ENCODE peak calls at places on chromosomes 5 and 9, in seven cellular contexts. V is OCI-LY7, M is body of pancreas, K is ovary, U is lower lobe of right lung, A is mammary epithelial cell, N is uterus. Y is an unnamed sample.

GRCh38 chr5:84861306-84861705 is 476.6 kb upstream of the EDIL3 start:
- DNase-seq in K (no peak), U (no peak), V (no peak), A (peak; percentile 1), M (no peak), N (no peak), Y (no peak)

GRCh38 chr5:58274199-58274598 is 185.7 kb downstream of the PLK2 start:
- DNase-seq in A (peak; percentile 70), V (no peak), N (no peak), M (no peak), K (no peak), U (no peak), Y (no peak)

GRCh38 chr5:74122175-74122574 is 496.2 kb downstream of the ARHGEF28 start:
- DNase-seq in A (no peak), N (no peak), K (no peak), U (no peak), V (no peak), M (no peak), Y (no peak)

GRCh38 chr5:157106668-157107461 is 2.0 kb downstream of the HAVCR2 start:
- DNase-seq in A (no peak), U (peak; percentile 76), M (no peak), K (no peak), V (peak; percentile 24), N (no peak), Y (peak; percentile 65)

GRCh38 chr9:35842795-35843194 is 13.8 kb downstream of the TMEM8B start:
- DNase-seq in V (no peak), K (no peak), N (no peak), A (no peak), M (no peak), U (no peak), Y (no peak)

GRCh38 chr9:22079873-22080341 is 70.8 kb upstream of the CDKN2B start:
- DNase-seq in K (no peak), V (no peak), M (peak; percentile 11), A (peak; percentile 93), U (no peak), N (peak; percentile 29), Y (peak; percentile 70)

GRCh38 chr9:77725051-77725702 is 77.1 kb upstream of the GNA14 start:
- DNase-seq in N (no peak), U (no peak), M (no peak), K (no peak), V (no peak), A (no peak), Y (no peak)

GRCh38 chr9:110115341-110115820 is 92.6 kb downstream of the C9orf152 start:
- DNase-seq in N (no peak), K (no peak), M (no peak), V (no peak), A (peak; percentile 14), U (no peak), Y (no peak)

GRCh38 chr5:41122459-41122858 is 51.3 kb upstream of the MROH2B start:
- DNase-seq in V (peak; percentile 7), A (no peak), K (no peak), M (no peak), U (no peak), N (no peak), Y (no peak)

GRCh38 chr5:74199005-74199404 is 441.5 kb downstream of the ENC1 start:
- DNase-seq in U (no peak), A (no peak), V (no peak), K (no peak), M (no peak), N (no peak), Y (no peak)

GRCh38 chr9:36842560-36843530 is 191.2 kb downstream of the PAX5 start:
- DNase-seq in U (no peak), M (no peak), A (no peak), K (no peak), N (no peak), V (no peak), Y (no peak)

GRCh38 chr5:173283318-173284288 is 44.6 kb downstream of the STC2 start:
- DNase-seq in K (peak; percentile 71), N (peak; percentile 55), U (peak; percentile 85), M (peak; percentile 90), A (peak; percentile 75), V (peak; percentile 23), Y (peak; percentile 49)

GRCh38 chr5:144205141-144205551 is 34.5 kb downstream of the KCTD16 start:
- DNase-seq in K (no peak), N (peak; percentile 30), A (no peak), V (no peak), U (no peak), M (peak; percentile 59), Y (peak; percentile 79)

GRCh38 chr5:126046275-126046674 is 376.9 kb upstream of the GRAMD2B start:
- DNase-seq in V (no peak), N (no peak), M (no peak), K (no peak), U (no peak), A (no peak), Y (no peak)

GRCh38 chr5:16844952-16845351 is 91.1 kb downstream of the MYO10 start:
- DNase-seq in M (no peak), A (no peak), U (no peak), N (no peak), V (no peak), K (no peak), Y (no peak)

GRCh38 chr5:28648108-28648507 is 1609.7 kb upstream of the CDH9 start:
- DNase-seq in U (no peak), N (no peak), M (no peak), V (no peak), A (peak; percentile 15), K (no peak), Y (no peak)

GRCh38 chr5:161547573-161548471 is 1.3 kb upstream of the GABRB2 start:
- DNase-seq in M (peak; percentile 25), N (no peak), K (no peak), A (no peak), U (no peak), V (peak; percentile 29), Y (no peak)

GRCh38 chr9:63816742-63817621 is 1468.0 kb downstream of the FOXD4L5 start:
- DNase-seq in M (peak; percentile 90), N (peak; percentile 34), V (peak; percentile 78), A (peak; percentile 99), U (peak; percentile 95), K (peak; percentile 47), Y (peak; percentile 69)

GRCh38 chr9:76996700-76997099 is 22.8 kb upstream of the FOXB2 start:
- DNase-seq in A (no peak), M (peak; percentile 37), N (peak; percentile 51), V (peak; percentile 5), U (no peak), K (no peak), Y (no peak)

GRCh38 chr5:176895829-176896228 is 3.3 kb downstream of the HK3 start:
- DNase-seq in K (no peak), A (no peak), V (no peak), M (no peak), N (no peak), U (no peak), Y (no peak)

GRCh38 chr5:67678594-67678993 is 482.0 kb upstream of the CD180 start:
- DNase-seq in N (no peak), V (no peak), K (no peak), M (no peak), A (no peak), U (no peak), Y (no peak)

GRCh38 chr5:139022528-139022927 is 147.4 kb upstream of the LRRTM2 start:
- DNase-seq in M (no peak), A (peak; percentile 71), K (no peak), N (no peak), U (no peak), V (no peak), Y (peak; percentile 75)

GRCh38 chr5:80192507-80193241 is 63.2 kb downstream of the SERINC5 start:
- DNase-seq in U (no peak), V (peak; percentile 71), K (peak; percentile 47), M (peak; percentile 20), A (no peak), N (peak; percentile 50), Y (no peak)

GRCh38 chr5:647727-648126 is 35.6 kb downstream of the CEP72 start:
- DNase-seq in A (no peak), U (no peak), M (no peak), K (no peak), V (no peak), N (no peak), Y (no peak)

GRCh38 chr5:152532714-152533113 is 127.6 kb upstream of the NMUR2 start:
- DNase-seq in K (no peak), A (peak; percentile 45), M (no peak), U (no peak), N (no peak), V (peak; percentile 54), Y (no peak)

GRCh38 chr9:36382484-36382883 is 17.6 kb downstream of the RNF38 start:
- DNase-seq in U (no peak), N (no peak), A (no peak), K (no peak), M (no peak), V (no peak), Y (no peak)

GRCh38 chr5:178383919-178384814 is 151.6 kb upstream of the PHYKPL start:
- DNase-seq in N (no peak), M (no peak), U (peak; percentile 24), A (no peak), V (no peak), K (no peak), Y (no peak)
- H3K9me3 ChIP-seq in N (no peaks in the 10 kb centered on the region), M (no peaks in the 10 kb centered on the region), U (no peaks in the 10 kb centered on the region), A (peaks cover 39% of the 10 kb centered on the region), V (no peaks in the 10 kb centered on the region), K (no peaks in the 10 kb centered on the region), Y (no peaks in the 10 kb centered on the region)

GRCh38 chr5:159017787-159018186 is 81.9 kb downstream of the EBF1 start:
- DNase-seq in U (no peak), N (peak; percentile 77), A (peak; percentile 26), K (peak; percentile 79), V (no peak), M (peak; percentile 15), Y (peak; percentile 84)
- H3K27ac ChIP-seq in U (no peak overlapping the region), N (peak overlapping the region; percentile 63), A (no peak overlapping the region), K (no peak overlapping the region), V (no peak overlapping the region), M (no peak overlapping the region), Y (peak overlapping the region; percentile 48)

GRCh38 chr5:141422742-141423291 is 2.0 kb downstream of the PCDHGA11 start:
- DNase-seq in U (no peak), K (no peak), V (no peak), N (no peak), M (no peak), A (no peak), Y (no peak)

GRCh38 chr5:141419074-141419880 is 1.6 kb upstream of the PCDHGA11 start:
- DNase-seq in M (no peak), U (no peak), V (no peak), K (no peak), A (no peak), N (no peak), Y (no peak)

GRCh38 chr5:141420855-141421488 is at the start of gene PCDHGA11:
- DNase-seq in V (peak; percentile 76), A (peak; percentile 67), M (no peak), U (peak; percentile 69), N (no peak), K (no peak), Y (no peak)

DNA sequence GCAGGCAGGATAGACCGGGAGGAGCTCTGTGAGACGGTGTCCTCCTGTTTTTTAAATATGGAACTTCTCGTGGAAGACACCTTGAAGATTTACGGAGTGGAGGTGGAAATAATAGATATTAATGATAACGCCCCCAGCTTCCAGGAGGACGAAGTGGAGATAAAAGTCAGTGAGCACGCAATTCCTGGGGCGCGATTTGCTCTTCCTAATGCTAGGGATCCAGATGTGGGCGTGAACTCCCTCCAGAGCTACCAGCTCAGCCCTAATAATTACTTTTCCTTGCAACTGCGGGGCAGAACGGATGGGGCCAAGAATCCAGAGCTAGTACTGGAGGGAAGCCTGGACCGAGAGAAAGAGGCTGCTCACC is 621 bp downstream of the PCDHGA11 start:
- DNase-seq in N (no peak), K (no peak), A (no peak), V (no peak), M (no peak), U (no peak), Y (no peak)
- TF ChIP-seq CTCF in N (no peak), K (no peak), A (no peak), V (no peak), M (no peak), U (no peak), Y (no peak)

GRCh38 chr5:150912312-150912814 is 7.6 kb upstream of the ZNF300 start:
- DNase-seq in U (no peak), M (no peak), A (no peak), V (no peak), N (no peak), K (no peak), Y (no peak)
- H3K9me3 ChIP-seq in U (peaks cover 43% of the 10 kb centered on the region), M (peaks cover 6% of the 10 kb centered on the region), A (peaks cover 7% of the 10 kb centered on the region), V (peaks cover 8% of the 10 kb centered on the region), N (no peaks in the 10 kb centered on the region), K (peaks cover 17% of the 10 kb centered on the region), Y (peaks cover 73% of the 10 kb centered on the region)

Y was measured in tibial artery.